ENCODE peak calls at places on chromosomes 11 and 22, in five cellular contexts. K is AG08395, Y is Kasumi-1, O is NB4, H is astrocyte. G is an unnamed sample.

GRCh38 chr11:133366088-133366487 is 166.2 kb downstream of the OPCML start:
- DNase-seq in K (no peak), Y (no peak), O (no peak), H (no peak), G (no peak)

GRCh38 chr11:65591939-65592814 is 3.4 kb downstream of the KCNK7 start:
- DNase-seq in K (no peak), Y (no peak), O (no peak), H (peak), G (no peak)

GRCh38 chr11:120399312-120399711 is 63.1 kb downstream of the ARHGEF12 start:
- DNase-seq in K (no peak), Y (no peak), O (no peak), H (peak), G (no peak)

GRCh38 chr22:36873614-36874308 is 13.0 kb downstream of the NCF4 start:
- DNase-seq in K (peak), Y (peak), O (peak), H (peak), G (peak)

GRCh38 chr22:24133187-24133965 is 47.9 kb upstream of the SUSD2 start:
- DNase-seq in K (no peak), Y (peak), O (peak), H (no peak), G (no peak)

GRCh38 chr22:38788417-38788816 is 5.5 kb downstream of the DNAL4 start:
- DNase-seq in K (peak), Y (no peak), O (no peak), H (peak), G (no peak)

GRCh38 chr11:278001-278951 is at the start of gene NLRP6:
- DNase-seq in K (no peak), Y (no peak), O (no peak), H (no peak), G (no peak)

GRCh38 chr11:122327528-122327927 is 211.5 kb upstream of the BLID start:
- DNase-seq in K (no peak), Y (no peak), O (no peak), H (no peak), G (no peak)

GRCh38 chr22:45890351-45890635 is 86.7 kb downstream of the WNT7B start:
- DNase-seq in K (no peak), Y (no peak), O (no peak), H (no peak), G (no peak)

GRCh38 chr11:46736146-46736545 is 17.1 kb downstream of the F2 start:
- DNase-seq in K (no peak), Y (no peak), O (no peak), H (no peak), G (no peak)

GRCh38 chr11:103844327-103845215 is 191.9 kb upstream of the DDI1 start:
- DNase-seq in K (no peak), Y (no peak), O (no peak), H (no peak), G (no peak)

GRCh38 chr11:64649304-64649703 is 58.3 kb downstream of the SLC22A12 start:
- DNase-seq in K (no peak), Y (peak), O (peak), H (no peak), G (no peak)

GRCh38 chr22:18965526-18966421 is 29.7 kb upstream of the PRODH start:
- DNase-seq in K (no peak), Y (no peak), O (no peak), H (no peak), G (no peak)

GRCh38 chr11:83034673-83035014 is 37.1 kb downstream of the RAB30 start:
- DNase-seq in K (no peak), Y (no peak), O (no peak), H (no peak), G (no peak)

GRCh38 chr11:64165482-64165841 is 451 bp downstream of the MACROD1 start:
- DNase-seq in K (no peak), Y (no peak), O (peak), H (no peak), G (no peak)

GRCh38 chr11:134762248-134763029 is 350.4 kb upstream of the B3GAT1 start:
- DNase-seq in K (no peak), Y (no peak), O (no peak), H (no peak), G (no peak)

GRCh38 chr11:134830312-134830711 is 418.3 kb upstream of the B3GAT1 start:
- DNase-seq in K (no peak), Y (no peak), O (no peak), H (no peak), G (no peak)

GRCh38 chr11:69074375-69074774 is 25.6 kb downstream of the TPCN2 start:
- DNase-seq in K (no peak), Y (no peak), O (no peak), H (no peak), G (no peak)

GRCh38 chr11:17352925-17353227 is 1.3 kb downstream of the NCR3LG1 start:
- DNase-seq in K (no peak), Y (peak), O (peak), H (no peak), G (no peak)

GRCh38 chr11:133663586-133663985 is 131.3 kb upstream of the OPCML start:
- DNase-seq in K (no peak), Y (no peak), O (no peak), H (no peak), G (no peak)

GRCh38 chr11:63680842-63681207 is 475 bp upstream of the RTN3 start:
- DNase-seq in K (no peak), Y (no peak), O (peak), H (no peak), G (no peak)

GRCh38 chr22:40764743-40765441 is 54.3 kb downstream of the SLC25A17 start:
- DNase-seq in K (no peak), Y (no peak), O (no peak), H (no peak), G (no peak)